ENCODE peak calls at places on chromosomes 4 and X, in eight cellular contexts. C, X, O, V, U, H, K and I are unnamed samples.
A peak's percentile ranks its signal among the peaks of the same experiment; 100 is the strongest.

GRCh38 chrX:17414057-17414658 is 39.2 kb downstream of the NHS start:
- DNase-seq in C (no peak), X (no peak), O (no peak), V (no peak), U (no peak), H (no peak), K (no peak), I (no peak)

GRCh38 chr4:80846210-80846609 is 184.3 kb upstream of the BMP3 start:
- DNase-seq in C (no peak), X (no peak), O (no peak), V (no peak), U (no peak), H (no peak), K (no peak), I (no peak)

GRCh38 chr4:98421106-98421505 is 159.9 kb downstream of the RAP1GDS1 start:
- DNase-seq in C (no peak), X (no peak), O (no peak), V (no peak), U (no peak), H (no peak), K (no peak), I (no peak)

GRCh38 chrX:15820106-15821073 is 30.1 kb downstream of the ZRSR2 start:
- DNase-seq in C (no peak), X (no peak), O (peak; percentile 15), V (no peak), U (no peak), H (no peak), K (no peak), I (no peak)

GRCh38 chrX:46865281-46865680 is 28.4 kb downstream of the RP2 start:
- DNase-seq in C (no peak), X (peak; percentile 38), O (peak; percentile 67), V (no peak), U (no peak), H (no peak), K (no peak), I (no peak)

GRCh38 chrX:115362334-115363095 is 73.0 kb downstream of the LUZP4 start:
- DNase-seq in C (no peak), X (no peak), O (peak; percentile 26), V (no peak), U (peak; percentile 28), H (no peak), K (no peak), I (no peak)

GRCh38 chr4:184348311-184349233 is 125.8 kb downstream of the IRF2 start:
- DNase-seq in C (no peak), X (no peak), O (no peak), V (no peak), U (no peak), H (no peak), K (no peak), I (no peak)

GRCh38 chr4:46994007-46994405 is 625 bp upstream of the GABRA4 start:
- DNase-seq in C (no peak), X (no peak), O (no peak), V (no peak), U (no peak), H (no peak), K (peak; percentile 73), I (peak; percentile 27)

GRCh38 chrX:39516399-39516798 is 581.4 kb downstream of the BCOR start:
- DNase-seq in C (no peak), X (no peak), O (no peak), V (no peak), U (no peak), H (no peak), K (no peak), I (no peak)

GRCh38 chr4:22897520-22898108 is 204.9 kb downstream of the GBA3 start:
- DNase-seq in C (no peak), X (peak; percentile 39), O (peak; percentile 14), V (no peak), U (peak; percentile 28), H (no peak), K (no peak), I (peak; percentile 53)

GRCh38 chrX:71532078-71532752 is 689 bp upstream of the OGT start:
- DNase-seq in C (peak; percentile 51), X (no peak), O (peak; percentile 82), V (peak; percentile 49), U (peak; percentile 62), H (no peak), K (no peak), I (no peak)